ENCODE peak calls at places on chromosomes 7 and 10, in nine cellular contexts. D is PC-9, V is heart right ventricle, Q is breast epithelium, P is mesenchymal stem cell, G is lower lobe of right lung, N is A549, A is hepatocyte, F is left ventricle myocardium inferior. W is an unnamed sample.

GRCh38 chr7:55538538-55538937 is 33.8 kb downstream of the VOPP1 start:
- DNase-seq in V (no peak), A (peak; percentile 35), P (peak; percentile 92), Q (no peak), N (no peak), G (no peak), F (no peak), D (peak; percentile 98), W (no peak)

GRCh38 chr10:14491814-14492213 is 161.1 kb upstream of the FRMD4A start:
- DNase-seq in D (no peak), F (no peak), G (no peak), Q (no peak), P (no peak), V (no peak), N (no peak), A (no peak), W (no peak)

GRCh38 chr7:122984021-122984420 is 11.5 kb downstream of the TAS2R16 start:
- DNase-seq in P (no peak), D (no peak), Q (no peak), N (no peak), F (no peak), G (no peak), V (no peak), A (no peak), W (no peak)

GRCh38 chr10:128110339-128110738 is 15.9 kb downstream of the MKI67 start:
- DNase-seq in Q (no peak), F (no peak), A (no peak), V (no peak), D (no peak), P (no peak), G (no peak), N (no peak), W (no peak)

GRCh38 chr10:46527241-46527811 is 29.1 kb downstream of the GPRIN2 start:
- DNase-seq in Q (peak; percentile 54), A (no peak), D (no peak), P (no peak), G (peak; percentile 49), F (peak; percentile 14), V (no peak), N (no peak), W (no peak)

GRCh38 chr7:77415822-77416620 is at the start of gene GSAP:
- DNase-seq in F (peak; percentile 71), Q (peak; percentile 65), D (no peak), G (peak; percentile 86), P (peak; percentile 43), A (peak; percentile 76), N (peak; percentile 31), V (peak; percentile 67), W (peak; percentile 69)

GRCh38 chr7:26078437-26079362 is 73.3 kb upstream of the NFE2L3 start:
- DNase-seq in Q (peak; percentile 71), F (peak; percentile 53), G (peak; percentile 77), V (peak; percentile 55), N (peak; percentile 69), A (peak; percentile 85), P (peak; percentile 30), D (no peak), W (peak; percentile 57)

GRCh38 chr7:29285451-29285807 is 90.9 kb downstream of the CHN2 start:
- DNase-seq in N (peak; percentile 20), Q (no peak), D (peak; percentile 88), P (peak; percentile 90), V (no peak), G (no peak), A (no peak), F (no peak), W (no peak)

GRCh38 chr7:18402488-18403183 is 92.9 kb upstream of the HDAC9 start:
- DNase-seq in F (no peak), N (no peak), P (peak; percentile 78), G (no peak), A (no peak), Q (no peak), D (peak; percentile 38), V (no peak), W (no peak)

GRCh38 chr7:158592541-158592940 is 4.9 kb upstream of the PTPRN2 start:
- DNase-seq in F (no peak), D (no peak), Q (no peak), V (no peak), G (no peak), N (no peak), P (no peak), A (no peak), W (no peak)

GRCh38 chr7:123637203-123637602 is 18.5 kb upstream of the LMOD2 start:
- DNase-seq in N (no peak), D (no peak), Q (no peak), F (no peak), V (no peak), G (no peak), P (no peak), A (no peak), W (no peak)

GRCh38 chr7:70133291-70133690 is 535.0 kb downstream of the AUTS2 start:
- DNase-seq in F (no peak), V (no peak), Q (no peak), P (no peak), G (no peak), D (no peak), A (no peak), N (no peak), W (no peak)

GRCh38 chr10:50250058-50250854 is 1.1 kb downstream of the ASAH2 start:
- DNase-seq in Q (no peak), G (no peak), D (peak; percentile 10), P (no peak), A (no peak), V (no peak), N (no peak), F (no peak), W (no peak)

GRCh38 chr7:74002474-74003017 is 25.4 kb upstream of the ELN start:
- DNase-seq in F (peak; percentile 46), G (peak; percentile 73), N (peak; percentile 68), P (peak; percentile 65), V (peak; percentile 64), D (peak; percentile 57), A (no peak), Q (no peak), W (no peak)

DNA sequence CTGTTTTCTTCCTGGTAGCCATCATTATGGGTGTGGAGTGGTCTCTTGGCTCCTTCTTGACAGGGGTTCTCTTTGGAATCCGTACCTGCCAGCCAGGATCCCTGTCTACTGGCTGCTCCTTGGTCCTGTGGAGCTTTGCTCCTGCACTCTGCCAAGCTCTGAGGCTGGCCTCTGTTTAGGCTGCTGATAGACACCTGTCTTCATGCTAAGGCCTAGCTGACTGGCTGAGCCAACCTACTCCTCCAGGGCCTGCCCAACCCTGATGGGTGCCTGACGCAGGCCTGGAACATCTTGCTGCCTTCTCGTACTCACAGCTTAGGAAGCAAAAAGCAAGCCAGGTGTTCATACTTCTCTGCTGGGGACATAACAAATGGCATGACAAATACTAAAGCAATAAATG is 333.6 kb upstream of the ZNF32 start:
- DNase-seq in F (no peak), N (no peak), P (no peak), G (no peak), Q (no peak), D (no peak), A (no peak), V (no peak), W (no peak)
- H3K4me1 ChIP-seq in F (peaks cover 21% of the 10 kb centered on the region), N (no peaks in the 10 kb centered on the region), P (no peaks in the 10 kb centered on the region), G (peaks cover 8% of the 10 kb centered on the region), Q (no peaks in the 10 kb centered on the region), D (no peaks in the 10 kb centered on the region), A (peaks cover 8% of the 10 kb centered on the region), V (peaks cover 38% of the 10 kb centered on the region), W (no peaks in the 10 kb centered on the region)

GRCh38 chr10:92592761-92593552 is at the start of gene KIF11:
- DNase-seq in P (peak; percentile 98), V (peak; percentile 97), F (peak; percentile 99), Q (peak; percentile 97), A (peak; percentile 98), D (peak; percentile 85), G (peak; percentile 99), N (peak; percentile 97), W (peak; percentile 98)

GRCh38 chr10:92594194-92594593 is 1.3 kb downstream of the KIF11 start:
- DNase-seq in V (no peak), G (no peak), Q (no peak), N (no peak), D (no peak), F (no peak), A (no peak), P (no peak), W (no peak)

GRCh38 chr10:92591550-92592140 is 1.3 kb upstream of the KIF11 start:
- DNase-seq in F (peak; percentile 93), A (peak; percentile 95), G (peak; percentile 96), D (peak; percentile 83), P (peak; percentile 91), N (peak; percentile 96), Q (peak; percentile 93), V (peak; percentile 92), W (peak; percentile 97)

GRCh38 chr10:92595505-92595904 is 2.6 kb downstream of the KIF11 start:
- DNase-seq in Q (no peak), N (no peak), D (no peak), V (no peak), G (no peak), P (no peak), A (no peak), F (no peak), W (no peak)

GRCh38 chr10:92593553-92594046 is 670 bp downstream of the KIF11 start:
- DNase-seq in D (no peak), Q (no peak), P (no peak), F (no peak), N (no peak), A (no peak), G (no peak), V (no peak), W (no peak)
- H3K4me1 ChIP-seq in D (peaks cover 34% of the 10 kb centered on the region), Q (no peaks in the 10 kb centered on the region), P (peaks cover 3% of the 10 kb centered on the region), F (peaks cover 25% of the 10 kb centered on the region), N (peaks cover 22% of the 10 kb centered on the region), A (peaks cover 4% of the 10 kb centered on the region), G (peaks cover 15% of the 10 kb centered on the region), V (peaks cover 16% of the 10 kb centered on the region), W (no peaks in the 10 kb centered on the region)

GRCh38 chr10:87000491-87000890 is 19.6 kb upstream of the FAM25A start:
- DNase-seq in G (no peak), Q (no peak), N (no peak), F (no peak), A (no peak), D (no peak), P (peak; percentile 57), V (no peak), W (no peak)
- H3K4me1 ChIP-seq in G (no peaks in the 10 kb centered on the region), Q (no peaks in the 10 kb centered on the region), N (no peaks in the 10 kb centered on the region), F (no peaks in the 10 kb centered on the region), A (no peaks in the 10 kb centered on the region), D (peaks cover 6% of the 10 kb centered on the region), P (no peaks in the 10 kb centered on the region), V (no peaks in the 10 kb centered on the region), W (no peaks in the 10 kb centered on the region)

DNA sequence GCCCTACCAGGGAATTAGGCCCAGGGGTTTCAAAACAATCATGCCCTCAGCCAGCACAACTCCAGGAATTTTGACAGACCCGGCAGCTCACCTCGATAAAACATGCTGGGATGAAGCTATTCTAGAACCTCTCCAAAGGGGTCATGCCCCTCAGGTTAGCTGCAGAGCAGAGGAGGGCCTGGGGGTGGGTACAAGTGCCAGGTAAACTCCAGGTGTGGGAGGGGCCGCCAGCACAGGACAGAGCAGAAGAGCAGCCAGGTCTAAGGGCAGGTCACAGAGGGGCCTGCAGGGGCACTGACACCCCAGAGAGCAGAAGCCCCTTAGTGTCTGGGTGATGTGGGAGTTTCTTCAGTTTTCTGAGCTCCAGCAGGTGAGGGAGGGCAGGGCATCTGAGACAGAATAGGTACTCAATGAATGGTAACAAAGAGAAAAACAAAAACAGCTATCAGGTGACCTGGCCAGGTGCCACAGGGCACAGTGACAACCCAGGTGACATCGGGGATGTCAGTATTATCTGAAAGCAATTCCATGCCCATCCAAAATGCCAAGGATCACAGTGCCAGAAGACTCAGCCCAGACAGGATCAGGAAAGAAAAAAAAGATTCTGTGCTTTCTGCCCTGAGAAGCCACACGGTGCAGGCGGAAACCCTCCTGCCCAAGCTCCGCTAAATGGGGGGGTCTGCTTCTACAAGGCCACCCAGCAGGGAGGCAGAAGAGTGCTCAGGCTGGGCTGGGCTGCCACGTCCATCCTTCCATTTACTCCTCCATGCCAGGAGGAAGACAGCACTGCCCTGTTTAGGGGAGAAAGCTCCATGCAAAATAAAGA is 104.5 kb downstream of the TNS3 start:
- DNase-seq in V (no peak), G (no peak), A (no peak), N (no peak), D (no peak), F (no peak), P (no peak), Q (no peak), W (peak; percentile 39)
- H3K4me1 ChIP-seq in V (peaks cover 70% of the 10 kb centered on the region), G (peaks cover 77% of the 10 kb centered on the region), A (peaks cover 61% of the 10 kb centered on the region), N (peaks cover 100% of the 10 kb centered on the region), D (peaks cover 78% of the 10 kb centered on the region), F (peaks cover 80% of the 10 kb centered on the region), P (peaks cover 60% of the 10 kb centered on the region), Q (peaks cover 5% of the 10 kb centered on the region), W (peaks cover 62% of the 10 kb centered on the region)

W was measured in adrenal gland.